ENCODE peak calls at places on chromosomes 2 and 18, in eight cellular contexts. A, R, L, M, V, F, H and K are unnamed samples.

GRCh38 chr2:7899923-7900322 is 781.9 kb upstream of the ID2 start:
- DNase-seq in A (no peak), R (no peak), L (no peak), M (no peak), V (no peak), F (no peak), H (no peak), K (no peak)

GRCh38 chr2:133949595-133949994 is 304.3 kb upstream of the MGAT5 start:
- DNase-seq in A (no peak), R (no peak), L (no peak), M (no peak), V (no peak), F (no peak), H (no peak), K (no peak)

GRCh38 chr18:8797206-8797605 is 91.8 kb downstream of the MTCL1 start:
- DNase-seq in A (no peak), R (no peak), L (no peak), M (no peak), V (no peak), F (peak; percentile 71), H (no peak), K (no peak)

GRCh38 chr18:30514059-30514458 is 528.5 kb downstream of the DSC3 start:
- DNase-seq in A (no peak), R (no peak), L (no peak), M (no peak), V (no peak), F (no peak), H (no peak), K (no peak)

GRCh38 chr18:48790226-48790863 is 160.4 kb downstream of the SMAD7 start:
- DNase-seq in A (no peak), R (no peak), L (no peak), M (no peak), V (no peak), F (no peak), H (no peak), K (no peak)

GRCh38 chr2:217899231-217900009 is 103.4 kb downstream of the TNS1 start:
- DNase-seq in A (peak; percentile 44), R (peak; percentile 86), L (no peak), M (no peak), V (peak; percentile 70), F (peak; percentile 67), H (peak; percentile 60), K (peak; percentile 88)

GRCh38 chr2:215868886-215869285 is 144.5 kb downstream of the MREG start:
- DNase-seq in A (no peak), R (no peak), L (no peak), M (no peak), V (no peak), F (no peak), H (no peak), K (no peak)

GRCh38 chr18:36638224-36638623 is 190.6 kb downstream of the TPGS2 start:
- DNase-seq in A (no peak), R (no peak), L (no peak), M (no peak), V (no peak), F (no peak), H (no peak), K (no peak)

GRCh38 chr2:46269545-46270273 is 27.5 kb upstream of the EPAS1 start:
- DNase-seq in A (no peak), R (no peak), L (no peak), M (no peak), V (no peak), F (no peak), H (no peak), K (no peak)

GRCh38 chr2:163752252-163752651 is 16.4 kb upstream of the FIGN start:
- DNase-seq in A (no peak), R (no peak), L (no peak), M (no peak), V (no peak), F (no peak), H (no peak), K (no peak)

GRCh38 chr2:102005989-102006885 is 14.5 kb downstream of the IL1R2 start:
- DNase-seq in A (peak; percentile 5), R (peak; percentile 43), L (no peak), M (no peak), V (no peak), F (no peak), H (peak; percentile 65), K (peak; percentile 36)

GRCh38 chr2:11701831-11702301 is 31.9 kb upstream of the NTSR2 start:
- DNase-seq in A (no peak), R (no peak), L (no peak), M (no peak), V (no peak), F (no peak), H (no peak), K (no peak)

GRCh38 chr2:211860224-211860623 is 678.4 kb downstream of the ERBB4 start:
- DNase-seq in A (no peak), R (no peak), L (no peak), M (no peak), V (no peak), F (no peak), H (no peak), K (no peak)

GRCh38 chr2:12770569-12770968 is 53.8 kb downstream of the TRIB2 start:
- DNase-seq in A (no peak), R (no peak), L (no peak), M (no peak), V (no peak), F (no peak), H (no peak), K (no peak)

GRCh38 chr2:55033076-55033742 is 17.0 kb downstream of the RTN4 start:
- DNase-seq in A (no peak), R (no peak), L (no peak), M (no peak), V (no peak), F (no peak), H (no peak), K (no peak)

GRCh38 chr18:79905993-79906392 is 45.5 kb downstream of the SLC66A2 start:
- DNase-seq in A (no peak), R (no peak), L (no peak), M (no peak), V (no peak), F (no peak), H (no peak), K (no peak)

GRCh38 chr2:237306083-237306786 is 107.7 kb downstream of the COL6A3 start:
- DNase-seq in A (no peak), R (no peak), L (no peak), M (no peak), V (no peak), F (no peak), H (no peak), K (no peak)

GRCh38 chr18:62109676-62110075 is 77.2 kb downstream of the PIGN start:
- DNase-seq in A (no peak), R (no peak), L (no peak), M (no peak), V (no peak), F (no peak), H (no peak), K (no peak)

GRCh38 chr2:158395166-158395565 is 61.4 kb downstream of the CCDC148 start:
- DNase-seq in A (no peak), R (no peak), L (no peak), M (no peak), V (peak; percentile 38), F (no peak), H (no peak), K (no peak)

GRCh38 chr2:217489145-217489960 is 513.4 kb downstream of the TNS1 start:
- DNase-seq in A (peak; percentile 66), R (no peak), L (no peak), M (no peak), V (no peak), F (no peak), H (no peak), K (no peak)

GRCh38 chr2:2012505-2012904 is 268.2 kb upstream of the PXDN start:
- DNase-seq in A (no peak), R (no peak), L (no peak), M (no peak), V (no peak), F (no peak), H (no peak), K (no peak)
- TF ChIP-seq CTCF in A (no peak), R (no peak), L (no peak), M (no peak), V (no peak), F (no peak), H (no peak), K (no peak)

GRCh38 chr2:140383781-140384180 is 1603.6 kb upstream of the NXPH2 start:
- DNase-seq in A (no peak), R (no peak), L (no peak), M (no peak), V (no peak), F (no peak), H (no peak), K (no peak)
- TF ChIP-seq CTCF in A (no peak), R (no peak), L (no peak), M (no peak), V (no peak), F (no peak), H (no peak), K (no peak)

GRCh38 chr2:81324046-81324445 is 1019.5 kb upstream of the LRRTM1 start:
- DNase-seq in A (peak; percentile 6), R (no peak), L (no peak), M (no peak), V (peak; percentile 5), F (no peak), H (peak; percentile 11), K (no peak)
- TF ChIP-seq CTCF in A (peak; percentile 69), R (no peak), L (peak; percentile 42), M (no peak), V (peak; percentile 47), F (no peak), H (peak; percentile 12), K (peak; percentile 32)

DNA sequence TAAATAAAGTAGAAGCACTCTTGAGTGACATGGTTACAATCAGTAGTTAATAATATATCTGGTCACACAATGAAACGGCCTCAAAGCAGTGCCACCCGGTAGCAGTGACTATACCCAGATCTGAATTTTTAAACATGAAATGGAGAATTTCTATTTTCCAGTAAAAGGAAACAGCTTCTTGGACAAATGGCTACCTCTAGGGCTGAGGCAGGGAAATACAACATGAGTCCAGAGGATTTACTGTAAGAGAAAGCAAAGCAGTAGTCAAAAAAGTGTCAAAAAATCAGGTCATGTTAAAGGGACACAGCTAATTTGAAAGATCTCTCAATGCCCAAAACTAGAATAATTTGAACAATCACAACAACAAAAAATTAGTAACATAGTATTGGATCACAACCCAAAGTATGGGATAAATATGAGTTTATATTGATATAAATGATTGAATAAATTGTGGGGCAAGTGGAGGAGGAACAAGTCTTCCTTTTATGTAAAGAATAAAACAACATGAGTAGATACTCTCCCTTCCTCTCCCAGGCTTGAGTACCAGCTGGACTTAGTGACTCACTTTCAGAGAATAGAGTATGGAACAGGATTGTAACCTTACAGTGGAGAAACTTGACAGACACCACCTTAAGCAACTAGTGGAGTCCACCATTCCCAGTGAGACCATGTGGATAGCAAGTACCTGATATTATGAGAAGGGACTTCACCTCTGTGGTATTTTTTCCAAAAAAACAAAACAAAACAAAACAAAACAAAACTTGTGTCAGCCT is 180.8 kb downstream of the MBD2 start:
- DNase-seq in A (no peak), R (no peak), L (no peak), M (no peak), V (no peak), F (no peak), H (no peak), K (no peak)
- TF ChIP-seq CTCF in A (peak; percentile 46), R (no peak), L (no peak), M (no peak), V (peak; percentile 7), F (no peak), H (peak; percentile 40), K (no peak)

GRCh38 chr18:40293311-40293710 is 1661.7 kb upstream of the PIK3C3 start:
- DNase-seq in A (no peak), R (no peak), L (no peak), M (no peak), V (no peak), F (no peak), H (peak; percentile 12), K (no peak)
- TF ChIP-seq CTCF in A (peak; percentile 50), R (no peak), L (no peak), M (no peak), V (peak; percentile 22), F (no peak), H (peak; percentile 27), K (no peak)

GRCh38 chr2:64770781-64771334 is 117.1 kb upstream of the SERTAD2 start:
- DNase-seq in A (no peak), R (no peak), L (peak; percentile 64), M (no peak), V (no peak), F (no peak), H (no peak), K (peak; percentile 91)
- TF ChIP-seq CTCF in A (no peak), R (no peak), L (no peak), M (no peak), V (no peak), F (no peak), H (no peak), K (no peak)